ENCODE peak calls at places on chromosomes 12 and 14, in eight cellular contexts. D is K562, O is HCT116, W is HepG2, U is fibroblast of lung, M is neuronal stem cell, A is GM23248, X is astrocyte. S is an unnamed sample.

GRCh38 chr12:51900323-51900889 is 6.9 kb upstream of the ACVRL1 start:
- DNase-seq in D (no peak), O (no peak), W (no peak), U (no peak), M (no peak), A (no peak), X (no peak), S (no peak)

GRCh38 chr12:15208140-15208539 is 13.1 kb downstream of the RERG start:
- DNase-seq in D (no peak), O (no peak), W (no peak), U (no peak), M (no peak), A (peak), X (no peak), S (no peak)

GRCh38 chr12:66217342-66217929 is 28.4 kb downstream of the IRAK3 start:
- DNase-seq in D (no peak), O (no peak), W (no peak), U (no peak), M (no peak), A (no peak), X (no peak), S (no peak)

GRCh38 chr14:22980672-22981089 is 1.7 kb downstream of the AJUBA start:
- DNase-seq in D (no peak), O (no peak), W (peak), U (peak), M (peak), A (peak), X (no peak), S (peak)

GRCh38 chr12:56128669-56129209 is 672 bp downstream of the ESYT1 start:
- DNase-seq in D (no peak), O (no peak), W (no peak), U (peak), M (no peak), A (peak), X (no peak), S (no peak)

GRCh38 chr14:77613207-77613606 is 3.2 kb downstream of the SPTLC2 start:
- DNase-seq in D (no peak), O (no peak), W (no peak), U (peak), M (no peak), A (peak), X (peak), S (no peak)

GRCh38 chr14:93959239-93960107 is 16.9 kb downstream of the ASB2 start:
- DNase-seq in D (peak), O (peak), W (peak), U (peak), M (no peak), A (peak), X (peak), S (peak)

GRCh38 chr12:68792952-68793351 is 15.0 kb upstream of the MDM2 start:
- DNase-seq in D (peak), O (peak), W (peak), U (no peak), M (no peak), A (peak), X (no peak), S (no peak)

GRCh38 chr12:49976547-49976946 is 3.8 kb downstream of the AQP6 start:
- DNase-seq in D (no peak), O (no peak), W (no peak), U (no peak), M (no peak), A (no peak), X (no peak), S (no peak)
- H2AFZ ChIP-seq in D (no peak), O (no peak), W (no peak), U (no peak), M (no peak), A (no peak), X (no peak), S (no peak)

DNA sequence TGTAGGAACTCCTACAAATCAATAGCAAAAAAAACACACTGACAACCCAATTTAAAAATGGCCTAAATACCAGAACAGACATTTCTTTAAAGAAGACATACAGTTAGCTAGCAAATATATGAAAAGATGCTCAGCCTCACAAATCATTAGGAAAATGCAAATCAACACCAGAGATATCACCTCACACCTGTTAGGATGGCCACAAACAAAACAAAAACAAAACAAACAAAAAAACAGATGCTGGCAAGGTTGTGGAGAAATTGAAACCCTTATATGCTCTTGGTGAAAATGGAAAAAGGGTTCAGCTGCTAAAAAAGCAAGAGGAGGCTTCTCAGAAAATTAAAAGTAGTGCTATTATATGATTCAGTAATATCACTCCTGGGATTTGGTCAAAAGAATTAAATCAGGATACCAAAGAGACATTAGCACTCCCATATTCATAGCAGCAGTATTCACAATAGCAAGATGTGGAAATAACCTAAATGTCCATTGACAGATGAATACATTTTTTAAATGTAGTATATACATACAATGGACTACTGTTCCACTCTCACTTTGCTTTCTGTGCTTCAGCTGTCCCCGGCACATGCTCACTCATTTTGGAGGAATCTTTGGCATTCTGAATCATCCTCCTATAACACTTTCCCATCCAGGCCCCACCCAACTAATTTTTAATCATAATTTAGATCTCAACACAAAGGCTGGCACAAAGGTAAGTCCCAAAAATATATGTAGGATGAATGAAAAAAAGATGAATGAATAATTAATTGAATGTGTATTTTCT is 99.1 kb downstream of the SYT1 start:
- DNase-seq in D (no peak), O (peak), W (no peak), U (peak), M (no peak), A (peak), X (peak), S (no peak)
- H2AFZ ChIP-seq in D (no peak), O (peak), W (no peak), U (no peak), M (no peak), A (peak), X (no peak), S (no peak)

GRCh38 chr14:61484011-61484410 is 162.6 kb downstream of the PRKCH start:
- DNase-seq in D (no peak), O (no peak), W (no peak), U (no peak), M (no peak), A (no peak), X (no peak), S (no peak)

GRCh38 chr14:61480704-61481285 is 159.4 kb downstream of the PRKCH start:
- DNase-seq in D (no peak), O (no peak), W (no peak), U (no peak), M (no peak), A (no peak), X (no peak), S (no peak)

GRCh38 chr14:61483477-61483876 is 162.1 kb downstream of the PRKCH start:
- DNase-seq in D (peak), O (no peak), W (no peak), U (no peak), M (no peak), A (no peak), X (no peak), S (no peak)

GRCh38 chr14:61484826-61485584 is 163.6 kb downstream of the PRKCH start:
- DNase-seq in D (no peak), O (no peak), W (no peak), U (no peak), M (no peak), A (no peak), X (no peak), S (no peak)

DNA sequence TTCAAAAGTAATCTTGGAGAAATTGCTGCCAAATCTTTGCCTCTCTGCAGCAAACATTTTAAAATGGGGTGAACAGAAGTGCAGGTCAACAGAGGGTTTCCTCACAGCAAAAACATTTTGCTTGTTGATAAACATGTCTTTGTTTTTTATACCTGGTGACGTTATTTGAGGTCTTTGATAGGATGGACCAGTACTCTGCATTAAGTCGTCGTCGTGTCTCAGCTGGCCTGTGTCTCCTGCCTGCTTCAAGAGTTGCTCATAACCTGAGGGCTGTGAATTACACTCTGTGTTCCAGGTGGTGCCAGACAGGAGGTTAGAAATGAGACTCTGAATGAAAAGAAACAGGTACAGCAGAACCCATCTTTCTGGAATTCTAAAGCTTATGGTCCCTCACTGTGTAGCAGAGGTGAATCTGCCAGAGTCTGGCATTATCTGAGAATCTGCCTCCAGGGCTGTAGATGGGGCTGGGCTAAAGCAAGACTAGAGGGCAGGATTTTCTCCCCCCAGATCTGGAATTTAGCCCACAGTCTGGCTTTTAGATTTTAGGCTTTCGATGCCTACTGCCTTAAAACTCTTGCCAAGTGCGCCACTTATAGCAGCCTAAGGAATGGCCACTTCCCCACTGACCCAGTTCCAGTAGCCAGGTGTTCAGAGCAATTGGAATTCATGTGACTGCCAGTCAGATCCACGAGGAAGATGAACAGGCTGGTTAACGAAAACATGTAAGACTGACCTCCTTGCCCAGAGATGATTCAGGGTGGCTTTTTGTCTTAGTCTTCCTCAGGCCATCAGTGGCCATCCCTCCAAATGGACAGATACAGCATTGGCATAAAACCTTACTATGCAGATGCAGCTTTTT is 161.2 kb downstream of the PRKCH start:
- DNase-seq in D (no peak), O (no peak), W (no peak), U (no peak), M (no peak), A (no peak), X (no peak), S (no peak)
- H2AFZ ChIP-seq in D (no peak), O (no peak), W (no peak), U (no peak), M (no peak), A (no peak), X (no peak), S (no peak)

GRCh38 chr14:20970647-20970982 is 15.3 kb downstream of the RNASE2 start:
- DNase-seq in D (no peak), O (no peak), W (no peak), U (no peak), M (no peak), A (no peak), X (no peak), S (no peak)
- H2AFZ ChIP-seq in D (peak), O (no peak), W (peak), U (peak), M (peak), A (peak), X (peak), S (peak)

GRCh38 chr12:113130457-113131135 is 5.0 kb downstream of the RASAL1 start:
- DNase-seq in D (peak), O (no peak), W (peak), U (no peak), M (no peak), A (peak), X (no peak), S (no peak)
- H2AFZ ChIP-seq in D (no peak), O (no peak), W (no peak), U (no peak), M (no peak), A (no peak), X (no peak), S (no peak)

GRCh38 chr14:70602254-70602653 is 1.8 kb upstream of the MED6 start:
- DNase-seq in D (no peak), O (no peak), W (no peak), U (no peak), M (no peak), A (no peak), X (no peak), S (no peak)

GRCh38 chr14:70595443-70596185 is 4.8 kb downstream of the MED6 start:
- DNase-seq in D (no peak), O (no peak), W (no peak), U (peak), M (no peak), A (peak), X (no peak), S (no peak)

GRCh38 chr14:70601162-70601561 is 707 bp upstream of the MED6 start:
- DNase-seq in D (no peak), O (no peak), W (no peak), U (peak), M (no peak), A (peak), X (peak), S (no peak)

GRCh38 chr14:70600382-70601157 is at the start of gene MED6:
- DNase-seq in D (peak), O (peak), W (peak), U (peak), M (peak), A (peak), X (peak), S (peak)
- H2AFZ ChIP-seq in D (peak), O (peak), W (peak), U (peak), M (peak), A (peak), X (peak), S (peak)

GRCh38 chr12:13028825-13029570 is 15.2 kb upstream of the FAM234B start:
- DNase-seq in D (no peak), O (no peak), W (no peak), U (no peak), M (peak), A (no peak), X (no peak), S (no peak)

GRCh38 chr12:13027032-13027431 is 17.1 kb upstream of the FAM234B start:
- DNase-seq in D (peak), O (no peak), W (no peak), U (no peak), M (no peak), A (no peak), X (no peak), S (no peak)

GRCh38 chr12:13027508-13027907 is 16.7 kb upstream of the FAM234B start:
- DNase-seq in D (no peak), O (no peak), W (no peak), U (no peak), M (no peak), A (no peak), X (no peak), S (no peak)

GRCh38 chr12:13022737-13023370 is 21.3 kb upstream of the FAM234B start:
- DNase-seq in D (no peak), O (no peak), W (no peak), U (no peak), M (no peak), A (no peak), X (no peak), S (no peak)

GRCh38 chr12:13024151-13024946 is 19.8 kb upstream of the FAM234B start:
- DNase-seq in D (peak), O (peak), W (peak), U (no peak), M (no peak), A (peak), X (no peak), S (no peak)
- H2AFZ ChIP-seq in D (no peak), O (peak), W (no peak), U (no peak), M (no peak), A (peak), X (no peak), S (no peak)

GRCh38 chr14:32473476-32473875 is 144.4 kb downstream of the AKAP6 start:
- DNase-seq in D (no peak), O (no peak), W (peak), U (peak), M (no peak), A (peak), X (peak), S (no peak)

GRCh38 chr14:32471183-32471582 is 142.1 kb downstream of the AKAP6 start:
- DNase-seq in D (no peak), O (no peak), W (no peak), U (no peak), M (no peak), A (no peak), X (no peak), S (no peak)

GRCh38 chr14:32472512-32473472 is 143.7 kb downstream of the AKAP6 start:
- DNase-seq in D (no peak), O (no peak), W (peak), U (peak), M (no peak), A (peak), X (peak), S (no peak)

GRCh38 chr14:32470161-32470705 is 141.1 kb downstream of the AKAP6 start:
- DNase-seq in D (no peak), O (no peak), W (no peak), U (no peak), M (no peak), A (peak), X (no peak), S (no peak)

GRCh38 chr14:32472081-32472480 is 143.0 kb downstream of the AKAP6 start:
- DNase-seq in D (no peak), O (no peak), W (no peak), U (no peak), M (no peak), A (no peak), X (no peak), S (no peak)
- H2AFZ ChIP-seq in D (no peak), O (no peak), W (no peak), U (no peak), M (peak), A (peak), X (peak), S (no peak)